ENCODE peak calls at places on chromosomes 4 and X, in seven cellular contexts. Z is HCT116, L is PC-3, F is hepatocyte, W is SK-N-SH, S is MM.1S, Q is OCI-LY7. U is an unnamed sample.

GRCh38 chrX:103730746-103731508 is 20.2 kb downstream of the TMEM31 start:
- DNase-seq in S (no peak), F (no peak), Z (no peak), L (no peak), Q (no peak), W (no peak), U (no peak)

GRCh38 chr4:159023741-159024140 is 79.1 kb upstream of the RAPGEF2 start:
- DNase-seq in Z (no peak), Q (no peak), F (no peak), L (no peak), W (no peak), S (no peak), U (no peak)

GRCh38 chr4:125254111-125254510 is 60.6 kb upstream of the FAT4 start:
- DNase-seq in S (no peak), L (no peak), Z (no peak), W (no peak), F (no peak), Q (no peak), U (no peak)

GRCh38 chrX:17377047-17377692 is 2.2 kb downstream of the NHS start:
- DNase-seq in Z (peak), Q (no peak), F (peak), L (no peak), S (no peak), W (peak), U (peak)

GRCh38 chr4:61428950-61429349 is 228.8 kb downstream of the ADGRL3 start:
- DNase-seq in Q (no peak), L (peak), F (no peak), S (no peak), Z (no peak), W (no peak), U (no peak)

GRCh38 chrX:39416547-39417262 is 615.4 kb downstream of the MID1IP1 start:
- DNase-seq in Z (no peak), Q (peak), L (no peak), F (no peak), W (no peak), S (no peak), U (no peak)

GRCh38 chr4:8537041-8537461 is 43.1 kb upstream of the GPR78 start:
- DNase-seq in S (no peak), Z (peak), Q (no peak), L (peak), W (no peak), F (peak), U (no peak)

GRCh38 chrX:79524642-79525041 is 157.5 kb upstream of the ITM2A start:
- DNase-seq in Z (no peak), Q (no peak), L (peak), F (no peak), S (peak), W (no peak), U (peak)

GRCh38 chrX:109826954-109827708 is 94.1 kb upstream of the ACSL4 start:
- DNase-seq in Q (no peak), Z (no peak), S (no peak), L (peak), W (no peak), F (peak), U (no peak)

GRCh38 chr4:137125011-137125410 is 407.3 kb downstream of the PCDH18 start:
- DNase-seq in S (peak), F (peak), Z (peak), W (no peak), Q (no peak), L (peak), U (no peak)

GRCh38 chrX:155611302-155611701 is 1.4 kb downstream of the TMLHE start:
- DNase-seq in L (no peak), Z (no peak), S (no peak), Q (no peak), W (no peak), F (no peak), U (no peak)

GRCh38 chrX:44767308-44767707 is 76.5 kb upstream of the DUSP21 start:
- DNase-seq in F (no peak), S (no peak), W (no peak), Z (no peak), Q (no peak), L (no peak), U (no peak)

GRCh38 chrX:866441-866990 is 235.9 kb downstream of the SHOX start:
- DNase-seq in L (no peak), Q (no peak), S (no peak), W (no peak), Z (no peak), F (peak), U (no peak)

GRCh38 chr4:82643994-82644730 is 82.4 kb upstream of the TMEM150C start:
- DNase-seq in L (peak), F (no peak), W (no peak), S (no peak), Z (no peak), Q (no peak), U (no peak)

GRCh38 chr4:113826431-113826830 is 64.9 kb upstream of the CAMK2D start:
- DNase-seq in F (no peak), L (no peak), W (no peak), S (no peak), Q (no peak), Z (no peak), U (no peak)

GRCh38 chr4:113823291-113823659 is 61.7 kb upstream of the CAMK2D start:
- DNase-seq in L (no peak), Q (no peak), F (no peak), W (no peak), Z (no peak), S (peak), U (no peak)

GRCh38 chr4:113828712-113829111 is 67.2 kb upstream of the CAMK2D start:
- DNase-seq in Q (no peak), Z (no peak), F (no peak), W (no peak), L (peak), S (no peak), U (no peak)

GRCh38 chr4:113825272-113825671 is 63.7 kb upstream of the CAMK2D start:
- DNase-seq in F (no peak), Z (no peak), Q (peak), L (no peak), W (no peak), S (peak), U (no peak)

DNA sequence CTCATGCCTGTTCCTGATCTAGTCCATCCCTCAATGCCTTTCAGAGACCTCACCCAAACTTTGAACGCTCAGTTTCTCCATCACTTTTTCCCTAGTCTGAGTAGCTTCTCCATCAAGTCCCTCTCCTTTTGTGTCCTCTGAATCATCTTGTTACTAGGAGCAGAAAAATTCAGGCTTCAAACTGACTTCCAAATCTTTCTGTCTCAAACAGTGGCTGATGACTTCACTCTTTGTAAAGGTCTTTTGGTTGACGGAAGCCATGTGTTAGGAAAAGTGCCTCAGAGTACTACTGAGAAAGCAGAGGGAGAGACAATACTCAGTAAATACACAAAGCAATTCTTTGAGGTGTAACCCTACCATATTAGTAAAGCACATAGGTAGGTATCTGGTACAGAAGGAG is 65.7 kb upstream of the CAMK2D start:
- DNase-seq in W (no peak), Z (no peak), L (no peak), Q (no peak), S (no peak), F (no peak), U (no peak)
- TF ChIP-seq CTCF in W (no peak), Z (no peak), L (no peak), Q (no peak), S (no peak), F (no peak), U (no peak)

DNA sequence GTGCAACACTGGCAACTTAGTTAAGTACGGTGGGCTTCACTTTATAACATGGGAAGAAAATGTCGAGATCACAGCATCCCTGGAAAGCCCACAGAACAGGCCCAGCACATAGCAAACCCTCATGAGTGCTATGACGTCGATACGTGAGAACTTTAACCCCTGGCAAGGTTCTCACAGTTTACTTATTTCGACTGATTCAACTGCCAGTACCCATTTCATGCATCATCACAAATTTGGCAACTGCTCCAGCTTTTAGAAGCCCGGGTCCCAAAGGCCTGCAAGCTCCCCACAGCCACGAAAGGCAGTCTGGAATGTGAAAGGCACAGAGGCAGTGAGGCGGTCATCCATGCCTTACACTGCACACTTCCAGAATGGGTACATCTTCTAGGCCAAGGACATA is 41.2 kb downstream of the RELL1 start:
- DNase-seq in Z (no peak), W (no peak), S (no peak), F (no peak), L (no peak), Q (no peak), U (no peak)
- TF ChIP-seq EZH2phosphoT487 in Z (no peak), W (no peak), S (no peak), F (no peak), L (no peak), Q (no peak), U (no peak)

DNA sequence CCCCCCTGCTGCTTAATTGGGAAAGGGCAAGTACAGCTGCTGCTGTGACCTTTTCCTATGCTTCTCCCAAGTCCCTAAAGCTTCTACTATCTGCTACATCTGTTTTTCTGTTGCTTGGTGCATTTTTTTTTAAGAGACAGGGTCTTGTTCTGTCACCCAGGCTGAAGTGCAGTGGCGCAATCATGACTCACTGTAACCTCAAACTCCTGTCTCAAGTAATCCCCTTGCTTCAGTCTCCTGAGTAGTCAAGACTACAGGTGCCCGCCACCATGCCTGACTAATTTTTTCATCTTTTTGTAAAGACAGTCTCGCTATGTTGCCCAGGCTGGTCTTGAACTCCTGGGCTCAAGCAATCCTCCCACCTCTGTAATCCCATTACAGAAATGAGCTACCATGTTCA is 39.7 kb downstream of the DGKK start:
- DNase-seq in Q (no peak), L (peak), S (no peak), W (no peak), F (no peak), Z (no peak), U (no peak)
- TF ChIP-seq CTCF in Q (no peak), L (no peak), S (no peak), W (no peak), F (no peak), Z (no peak), U (no peak)

DNA sequence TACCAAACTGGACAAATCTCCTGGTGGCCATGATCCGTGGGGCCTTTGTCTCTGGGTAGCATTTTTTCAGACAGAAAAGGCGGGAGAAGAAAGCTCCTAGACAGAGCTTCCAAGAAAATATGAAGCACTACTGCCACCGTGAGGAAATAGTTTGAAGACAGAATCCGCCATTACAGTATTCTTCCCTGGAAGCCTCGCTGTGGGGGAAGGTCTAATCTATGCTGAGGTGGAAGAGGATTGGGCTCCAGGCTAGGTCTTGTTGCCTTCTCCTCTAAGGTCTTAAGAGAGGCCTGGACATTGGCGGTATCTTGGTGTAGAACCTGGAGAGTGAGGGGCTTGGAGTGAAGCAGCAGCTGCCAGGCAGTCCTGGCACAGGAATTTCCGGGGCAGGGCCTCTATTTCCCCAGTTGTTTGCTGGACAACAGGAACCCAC is 218.9 kb downstream of the OR13H1 start:
- DNase-seq in W (peak), L (peak), Z (no peak), F (no peak), S (peak), Q (no peak), U (no peak)
- TF ChIP-seq EZH2phosphoT487 in W (no peak), L (no peak), Z (no peak), F (no peak), S (no peak), Q (no peak), U (no peak)